ENCODE peak calls at places on chromosomes 11 and 22, in eight cellular contexts. F, W, I, X, L, M, A and N are unnamed samples.

GRCh38 chr22:49996192-49996531 is 16.4 kb downstream of the IL17REL start:
- DNase-seq in I (no peak), A (no peak), L (peak; percentile 83), M (no peak), X (no peak), W (no peak), F (no peak), N (peak; percentile 35)

GRCh38 chr11:129317564-129317963 is 58.1 kb upstream of the BARX2 start:
- DNase-seq in A (no peak), F (no peak), M (no peak), L (no peak), I (no peak), W (no peak), X (no peak), N (no peak)

GRCh38 chr11:95991545-95991944 is 67.6 kb upstream of the MTMR2 start:
- DNase-seq in X (no peak), I (no peak), W (no peak), A (no peak), M (no peak), F (no peak), L (no peak), N (no peak)

GRCh38 chr22:22078329-22078728 is 95.7 kb upstream of the TOP3B start:
- DNase-seq in F (no peak), W (no peak), M (no peak), X (no peak), A (no peak), L (no peak), I (no peak), N (no peak)

GRCh38 chr11:72411623-72412532 is 22.5 kb downstream of the CLPB start:
- DNase-seq in L (no peak), F (peak; percentile 13), X (no peak), I (no peak), A (no peak), M (no peak), W (no peak), N (no peak)

GRCh38 chr11:70049045-70049444 is 29.1 kb upstream of the ANO1 start:
- DNase-seq in X (no peak), F (no peak), M (no peak), L (peak; percentile 65), I (no peak), A (no peak), W (no peak), N (no peak)

GRCh38 chr22:24506802-24507438 is 11.8 kb downstream of the UPB1 start:
- DNase-seq in I (no peak), M (no peak), X (peak; percentile 41), F (no peak), A (no peak), L (no peak), W (no peak), N (no peak)

GRCh38 chr11:131246589-131247164 is 123.7 kb upstream of the NTM start:
- DNase-seq in M (no peak), F (peak; percentile 15), X (peak; percentile 26), L (no peak), I (no peak), A (peak; percentile 76), W (no peak), N (peak; percentile 52)

GRCh38 chr11:10305262-10305963 is 540 bp downstream of the ADM start:
- DNase-seq in M (no peak), L (no peak), F (peak; percentile 19), I (no peak), W (peak; percentile 79), A (peak; percentile 88), X (peak; percentile 52), N (peak; percentile 77)

GRCh38 chr11:47819743-47820142 is 28.4 kb downstream of the NUP160 start:
- DNase-seq in M (no peak), I (no peak), X (no peak), A (no peak), F (no peak), W (no peak), L (no peak), N (no peak)

GRCh38 chr11:10941429-10941828 is 83.6 kb upstream of the ZBED5 start:
- DNase-seq in X (no peak), M (no peak), I (no peak), W (no peak), L (no peak), F (no peak), A (no peak), N (no peak)

GRCh38 chr11:46377266-46377665 is 4.2 kb upstream of the MDK start:
- DNase-seq in W (no peak), L (no peak), X (no peak), M (no peak), F (no peak), I (no peak), A (peak; percentile 55), N (no peak)

GRCh38 chr11:65786008-65786785 is 666 bp upstream of the OVOL1 start:
- DNase-seq in W (no peak), L (no peak), F (no peak), X (no peak), I (no peak), M (no peak), A (peak; percentile 86), N (peak; percentile 59)

GRCh38 chr11:96162816-96163499 is 180.0 kb downstream of the MAML2 start:
- DNase-seq in F (peak; percentile 10), W (no peak), X (no peak), A (no peak), M (no peak), I (no peak), L (no peak), N (no peak)

GRCh38 chr11:119594639-119595249 is 134.3 kb downstream of the NECTIN1 start:
- DNase-seq in I (no peak), A (no peak), L (no peak), F (no peak), W (no peak), X (no peak), M (no peak), N (no peak)
- H3K4me3 ChIP-seq in I (no peak overlapping the region), A (no peak overlapping the region), L (no peak overlapping the region), F (no peak overlapping the region), W (no peak overlapping the region), X (no peak overlapping the region), M (no peak overlapping the region), N (no peak overlapping the region)

DNA sequence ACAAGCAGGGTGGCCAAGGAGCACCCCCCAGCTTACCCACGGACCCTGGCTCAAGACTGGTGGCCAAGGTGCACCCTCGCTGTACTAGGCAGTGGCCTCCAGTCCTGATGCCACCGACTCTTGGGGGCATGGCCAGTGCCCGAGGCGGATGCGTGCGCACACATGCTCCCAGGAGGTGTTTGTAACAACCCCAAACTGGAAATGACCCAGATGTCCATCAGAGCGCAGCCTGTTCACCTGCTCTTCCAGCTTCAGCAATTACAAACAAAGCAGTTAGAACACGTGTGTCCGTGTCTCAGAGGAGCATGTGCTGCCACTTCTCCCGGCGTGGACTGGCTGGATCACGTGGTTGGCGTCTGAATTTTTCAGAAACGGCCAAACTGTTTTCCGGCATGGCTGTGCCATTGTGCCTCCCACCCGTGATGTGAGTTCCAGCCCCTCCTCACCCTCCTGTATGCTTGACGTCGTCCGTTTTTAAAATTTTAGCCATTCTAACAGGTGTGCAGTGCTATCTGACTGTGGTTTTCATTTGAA is 7.1 kb upstream of the MUC6 start:
- DNase-seq in F (no peak), W (no peak), L (no peak), I (no peak), X (no peak), A (no peak), M (no peak), N (no peak)
- TF ChIP-seq CTCF in F (no peak), W (no peak), L (no peak), I (no peak), X (no peak), A (no peak), M (no peak), N (no peak)

DNA sequence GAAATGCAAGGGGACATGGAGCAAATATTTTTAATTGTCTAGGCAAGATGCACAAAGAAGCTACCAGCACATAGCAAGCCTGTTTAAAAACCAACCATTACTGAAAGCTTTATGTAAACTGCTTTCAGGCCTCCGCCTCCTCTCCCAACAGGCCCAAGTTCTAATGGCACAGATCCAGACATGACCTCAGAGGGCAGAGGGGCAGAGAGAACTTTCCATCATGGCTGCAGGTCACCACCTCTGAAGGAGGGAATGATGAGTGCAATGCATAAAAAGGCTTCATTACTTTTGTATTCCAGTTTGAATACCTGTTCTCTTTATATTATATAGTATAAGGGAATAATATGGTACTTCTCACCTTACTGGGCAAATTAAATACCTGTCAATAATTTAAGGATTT is 15.2 kb downstream of the DDX17 start:
- DNase-seq in I (no peak), W (peak; percentile 90), L (no peak), M (peak; percentile 61), A (no peak), F (peak; percentile 86), X (peak; percentile 40), N (no peak)
- H3K4me1 ChIP-seq in I (peaks cover 31% of the 10 kb centered on the region), W (peaks cover 11% of the 10 kb centered on the region), L (peaks cover 2% of the 10 kb centered on the region), M (peaks cover 87% of the 10 kb centered on the region), A (no peaks in the 10 kb centered on the region), F (peaks cover 15% of the 10 kb centered on the region), X (peaks cover 35% of the 10 kb centered on the region), N (peaks cover 33% of the 10 kb centered on the region)

DNA sequence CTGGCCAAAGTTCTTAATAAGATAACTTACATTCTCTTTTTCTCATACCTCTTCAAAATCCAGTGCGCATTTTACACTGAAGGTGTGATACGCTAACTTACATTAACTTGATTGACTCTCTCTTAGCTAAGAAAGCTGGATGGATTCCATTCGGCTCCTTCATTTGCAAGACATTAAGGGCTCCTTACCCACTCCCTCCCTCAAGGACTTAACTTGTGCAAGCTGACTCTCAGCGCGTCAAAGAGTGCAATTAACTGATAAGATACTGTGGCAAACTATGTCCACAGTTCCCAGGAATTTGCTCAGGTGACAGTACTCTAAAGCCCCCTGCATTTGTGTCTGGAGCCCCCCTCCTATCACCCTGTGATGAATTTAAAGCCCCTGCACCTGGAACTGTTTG is 6.4 kb upstream of the RFPL1 start:
- DNase-seq in I (no peak), L (no peak), M (no peak), X (no peak), A (no peak), F (no peak), W (no peak), N (no peak)
- H3K4me3 ChIP-seq in I (no peak overlapping the region), L (no peak overlapping the region), M (no peak overlapping the region), X (no peak overlapping the region), A (no peak overlapping the region), F (no peak overlapping the region), W (no peak overlapping the region), N (no peak overlapping the region)

GRCh38 chr11:68889948-68890446 is 13.6 kb downstream of the MRPL21 start:
- DNase-seq in L (no peak), F (no peak), W (no peak), I (no peak), A (peak; percentile 3), M (peak; percentile 49), X (peak; percentile 42), N (no peak)
- TF ChIP-seq CTCF in L (no peak), F (no peak), W (peak; percentile 25), I (no peak), A (no peak), M (peak; percentile 51), X (peak; percentile 47), N (peak; percentile 25)

DNA sequence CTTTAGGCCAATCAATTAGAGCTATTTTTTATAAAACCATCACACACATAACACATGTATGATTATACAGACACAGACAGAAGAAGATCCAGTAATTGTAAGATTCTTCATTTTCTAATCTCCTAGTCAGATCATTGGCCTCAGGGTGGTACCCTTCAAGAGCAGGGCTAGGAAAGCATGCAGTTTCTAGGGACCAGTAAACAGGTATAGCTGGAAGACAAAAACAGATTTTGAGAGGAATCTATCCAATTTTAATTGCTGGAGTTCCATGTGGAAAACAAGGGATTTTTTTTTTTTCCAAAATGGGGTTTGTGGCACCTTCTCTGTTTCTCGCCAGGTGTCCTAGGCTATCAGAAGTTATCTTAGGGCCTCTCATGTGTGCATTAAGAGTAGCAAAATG is 29.6 kb downstream of the METTL15 start:
- DNase-seq in X (no peak), L (no peak), W (no peak), I (no peak), A (no peak), M (no peak), F (no peak), N (no peak)
- H3K4me1 ChIP-seq in X (no peaks in the 10 kb centered on the region), L (no peaks in the 10 kb centered on the region), W (no peaks in the 10 kb centered on the region), I (no peaks in the 10 kb centered on the region), A (no peaks in the 10 kb centered on the region), M (no peaks in the 10 kb centered on the region), F (no peaks in the 10 kb centered on the region), N (no peaks in the 10 kb centered on the region)